ENCODE peak calls at places on chromosomes 3 and 15, in ten cellular contexts. C is HepG2, I is esophagus muscularis mucosa, M is breast epithelium, Z is SK-N-MC, E is GM23338, G is upper lobe of left lung, S is spleen, D is SK-N-SH, A is stomach. F is an unnamed sample.

GRCh38 chr3:168467085-168467714 is 371.5 kb upstream of the GOLIM4 start:
- DNase-seq in C (no peak), I (no peak), M (no peak), Z (no peak), E (peak), G (peak), S (no peak), D (peak), A (no peak), F (no peak)

GRCh38 chr3:30646181-30646876 is 39.9 kb downstream of the TGFBR2 start:
- DNase-seq in C (no peak), I (no peak), M (no peak), Z (no peak), E (no peak), G (peak), S (no peak), D (no peak), A (no peak), F (no peak)

GRCh38 chr3:169668957-169669681 is 5.6 kb upstream of the MECOM start:
- DNase-seq in C (peak), I (no peak), M (no peak), Z (no peak), E (peak), G (peak), S (peak), D (peak), A (peak), F (no peak)

GRCh38 chr15:55884223-55884622 is 109.2 kb downstream of the NEDD4 start:
- DNase-seq in C (no peak), I (no peak), M (no peak), Z (no peak), E (no peak), G (no peak), S (no peak), D (no peak), A (no peak), F (no peak)

GRCh38 chr3:187802928-187803259 is 57.6 kb upstream of the BCL6 start:
- DNase-seq in C (no peak), I (no peak), M (no peak), Z (no peak), E (no peak), G (no peak), S (no peak), D (no peak), A (no peak), F (no peak)

GRCh38 chr3:42660131-42660715 is 6.7 kb downstream of the ZBTB47 start:
- DNase-seq in C (no peak), I (no peak), M (no peak), Z (no peak), E (no peak), G (no peak), S (no peak), D (no peak), A (no peak), F (no peak)

GRCh38 chr15:91263632-91264477 is 163.8 kb downstream of the SV2B start:
- DNase-seq in C (no peak), I (peak), M (no peak), Z (no peak), E (no peak), G (no peak), S (no peak), D (no peak), A (no peak), F (no peak)

GRCh38 chr15:80977627-80978036 is 12.0 kb downstream of the MESD start:
- DNase-seq in C (peak), I (no peak), M (no peak), Z (no peak), E (peak), G (peak), S (no peak), D (peak), A (peak), F (no peak)

GRCh38 chr3:57768595-57768994 is 12.5 kb downstream of the SLMAP start:
- DNase-seq in C (no peak), I (no peak), M (no peak), Z (no peak), E (no peak), G (no peak), S (no peak), D (no peak), A (no peak), F (no peak)

GRCh38 chr15:86009727-86010126 is 69.9 kb upstream of the AGBL1 start:
- DNase-seq in C (no peak), I (no peak), M (no peak), Z (no peak), E (no peak), G (no peak), S (no peak), D (no peak), A (no peak), F (no peak)

GRCh38 chr3:117735481-117736101 is 1026.0 kb downstream of the TUSC7 start:
- DNase-seq in C (no peak), I (no peak), M (no peak), Z (no peak), E (no peak), G (no peak), S (no peak), D (no peak), A (no peak), F (no peak)

GRCh38 chr15:82045179-82045891 is 483 bp downstream of the MEX3B start:
- DNase-seq in C (no peak), I (no peak), M (no peak), Z (no peak), E (peak), G (no peak), S (peak), D (peak), A (no peak), F (no peak)

GRCh38 chr15:101709466-101709865 is 14.8 kb downstream of the TARS3 start:
- DNase-seq in C (no peak), I (peak), M (no peak), Z (no peak), E (no peak), G (no peak), S (no peak), D (no peak), A (no peak), F (no peak)

GRCh38 chr3:71905426-71905825 is 120.5 kb upstream of the PROK2 start:
- DNase-seq in C (no peak), I (no peak), M (no peak), Z (no peak), E (no peak), G (peak), S (peak), D (no peak), A (no peak), F (no peak)

GRCh38 chr3:133709139-133709538 is 37.1 kb upstream of the TF start:
- DNase-seq in C (no peak), I (peak), M (no peak), Z (no peak), E (no peak), G (no peak), S (no peak), D (no peak), A (no peak), F (no peak)

GRCh38 chr15:72758195-72758594 is 25.4 kb downstream of the ADPGK start:
- DNase-seq in C (no peak), I (no peak), M (no peak), Z (no peak), E (no peak), G (no peak), S (no peak), D (no peak), A (no peak), F (no peak)

GRCh38 chr3:180416111-180416541 is 185.8 kb upstream of the TTC14 start:
- DNase-seq in C (peak), I (no peak), M (no peak), Z (no peak), E (no peak), G (no peak), S (no peak), D (no peak), A (no peak), F (peak)

GRCh38 chr15:67244966-67245478 is 9.4 kb downstream of the AAGAB start:
- DNase-seq in C (no peak), I (no peak), M (no peak), Z (no peak), E (no peak), G (no peak), S (no peak), D (no peak), A (no peak), F (no peak)

GRCh38 chr15:73518180-73518862 is 75.4 kb downstream of the REC114 start:
- DNase-seq in C (no peak), I (no peak), M (no peak), Z (no peak), E (peak), G (no peak), S (no peak), D (no peak), A (no peak), F (no peak)

GRCh38 chr15:78004919-78005634 is 72.4 kb downstream of the TBC1D2B start:
- DNase-seq in C (no peak), I (no peak), M (no peak), Z (no peak), E (no peak), G (peak), S (no peak), D (peak), A (peak), F (no peak)

GRCh38 chr3:21271606-21272016 is 479.4 kb downstream of the ZNF385D start:
- DNase-seq in C (no peak), I (no peak), M (no peak), Z (no peak), E (no peak), G (no peak), S (no peak), D (no peak), A (no peak), F (no peak)

GRCh38 chr15:76903251-76903681 is 1.9 kb downstream of the SCAPER start:
- DNase-seq in C (peak), I (no peak), M (no peak), Z (no peak), E (peak), G (no peak), S (no peak), D (peak), A (no peak), F (peak)

GRCh38 chr3:104040896-104041295 is 1325.8 kb upstream of the ALCAM start:
- DNase-seq in C (no peak), I (no peak), M (no peak), Z (no peak), E (no peak), G (no peak), S (no peak), D (no peak), A (no peak), F (no peak)

GRCh38 chr3:158709666-158710083 is 22.6 kb downstream of the RARRES1 start:
- DNase-seq in C (no peak), I (no peak), M (no peak), Z (no peak), E (no peak), G (no peak), S (no peak), D (no peak), A (no peak), F (no peak)

GRCh38 chr3:177945999-177946398 is 590.2 kb upstream of the KCNMB2 start:
- DNase-seq in C (no peak), I (no peak), M (no peak), Z (no peak), E (no peak), G (no peak), S (no peak), D (no peak), A (no peak), F (no peak)

GRCh38 chr3:185059766-185060165 is 93.1 kb downstream of the C3orf70 start:
- DNase-seq in C (no peak), I (peak), M (no peak), Z (no peak), E (no peak), G (peak), S (no peak), D (no peak), A (no peak), F (no peak)

GRCh38 chr3:132822837-132823236 is 100.6 kb upstream of the NPHP3 start:
- DNase-seq in C (no peak), I (no peak), M (no peak), Z (no peak), E (no peak), G (no peak), S (no peak), D (no peak), A (no peak), F (no peak)

GRCh38 chr3:5116568-5116967 is 5.5 kb upstream of the ARL8B start:
- DNase-seq in C (no peak), I (no peak), M (no peak), Z (no peak), E (no peak), G (no peak), S (no peak), D (no peak), A (no peak), F (no peak)

GRCh38 chr15:49627407-49627877 is 6.6 kb downstream of the DTWD1 start:
- DNase-seq in C (peak), I (no peak), M (no peak), Z (no peak), E (no peak), G (no peak), S (no peak), D (no peak), A (no peak), F (peak)

GRCh38 chr15:87866961-87867360 is 389.6 kb downstream of the NTRK3 start:
- DNase-seq in C (no peak), I (no peak), M (no peak), Z (no peak), E (peak), G (no peak), S (no peak), D (no peak), A (no peak), F (no peak)

GRCh38 chr3:24145981-24146822 is 201.1 kb downstream of the NR1D2 start:
- DNase-seq in C (no peak), I (no peak), M (no peak), Z (no peak), E (peak), G (no peak), S (no peak), D (no peak), A (no peak), F (no peak)

GRCh38 chr3:39104961-39105686 is 2.3 kb downstream of the GORASP1 start:
- DNase-seq in C (no peak), I (no peak), M (no peak), Z (no peak), E (no peak), G (no peak), S (no peak), D (no peak), A (no peak), F (no peak)

GRCh38 chr15:53586815-53587214 is 172.6 kb downstream of the WDR72 start:
- DNase-seq in C (peak), I (no peak), M (no peak), Z (no peak), E (peak), G (peak), S (no peak), D (peak), A (peak), F (no peak)

GRCh38 chr15:90106522-90107117 is 4.4 kb upstream of the IDH2 start:
- DNase-seq in C (no peak), I (no peak), M (peak), Z (no peak), E (no peak), G (no peak), S (peak), D (peak), A (no peak), F (no peak)

GRCh38 chr3:171001957-171002694 is 24.4 kb downstream of the SLC2A2 start:
- DNase-seq in C (peak), I (no peak), M (no peak), Z (no peak), E (no peak), G (no peak), S (no peak), D (no peak), A (no peak), F (peak)
- H3K4me3 ChIP-seq in C (peak), I (no peak), M (no peak), Z (no peak), E (no peak), G (no peak), S (no peak), D (no peak), A (no peak), F (no peak)

GRCh38 chr3:8817486-8817885 is 48.1 kb upstream of the OXTR start:
- DNase-seq in C (no peak), I (no peak), M (no peak), Z (no peak), E (no peak), G (no peak), S (no peak), D (no peak), A (no peak), F (no peak)
- TF ChIP-seq POLR2AphosphoS5 in C (no peak), I (no peak), M (no peak), Z (no peak), E (no peak), G (no peak), S (no peak), D (no peak), A (no peak), F (no peak)

GRCh38 chr15:51343466-51343865 is 2.0 kb downstream of the GLDN start:
- DNase-seq in C (no peak), I (no peak), M (no peak), Z (no peak), E (no peak), G (no peak), S (no peak), D (no peak), A (no peak), F (no peak)

GRCh38 chr15:51341366-51342248 is at the start of gene GLDN:
- DNase-seq in C (no peak), I (no peak), M (no peak), Z (no peak), E (peak), G (peak), S (no peak), D (peak), A (peak), F (no peak)

GRCh38 chr15:51338496-51338895 is at the start of gene CYP19A1:
- DNase-seq in C (no peak), I (no peak), M (no peak), Z (no peak), E (peak), G (no peak), S (no peak), D (no peak), A (no peak), F (no peak)

DNA sequence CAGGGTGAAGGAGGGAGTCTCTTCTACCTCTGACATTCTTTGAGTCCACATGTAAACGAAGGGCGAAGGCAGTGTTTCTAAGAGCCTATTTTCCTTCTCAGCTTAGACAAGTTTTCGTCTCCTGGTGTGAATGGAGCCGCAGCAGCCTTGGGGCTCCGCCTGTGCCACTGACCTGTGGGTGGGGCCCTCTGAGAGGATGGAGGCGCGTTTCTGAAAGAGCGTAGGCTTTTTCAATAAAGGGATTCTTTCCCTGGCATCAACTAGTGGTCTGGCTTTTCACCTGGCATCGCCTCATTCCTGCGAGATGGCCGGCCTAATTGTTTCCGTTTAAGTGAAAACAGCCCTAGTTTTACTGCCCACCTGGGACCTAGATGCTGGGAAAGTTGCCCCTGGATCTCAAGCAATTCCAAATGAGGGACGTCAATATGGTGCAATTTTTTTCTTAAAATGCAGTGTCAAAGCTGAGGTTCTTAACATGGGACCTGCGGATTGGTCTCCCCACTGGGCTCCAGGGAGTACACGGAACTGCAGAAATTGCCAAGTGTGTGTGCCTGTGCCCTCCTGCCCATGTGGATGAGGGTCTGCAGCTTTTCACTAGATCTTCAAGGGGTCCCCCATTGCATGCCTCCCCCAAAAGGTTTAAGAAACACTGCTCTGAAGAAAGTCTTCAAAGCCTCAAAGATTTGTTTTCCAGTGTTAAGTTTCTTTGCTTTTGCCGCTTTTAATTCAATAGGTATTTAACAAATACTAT is 969 bp downstream of the GLDN start:
- DNase-seq in C (no peak), I (no peak), M (no peak), Z (no peak), E (peak), G (no peak), S (no peak), D (peak), A (no peak), F (no peak)
- H3K4me3 ChIP-seq in C (no peak), I (peak), M (peak), Z (no peak), E (peak), G (no peak), S (peak), D (no peak), A (peak), F (peak)

GRCh38 chr3:56413911-56414310 is 54.4 kb downstream of the ERC2 start:
- DNase-seq in C (no peak), I (no peak), M (no peak), Z (no peak), E (peak), G (no peak), S (no peak), D (no peak), A (no peak), F (no peak)
- TF ChIP-seq POLR2AphosphoS5 in C (no peak), I (no peak), M (no peak), Z (no peak), E (no peak), G (no peak), S (no peak), D (no peak), A (no peak), F (no peak)

DNA sequence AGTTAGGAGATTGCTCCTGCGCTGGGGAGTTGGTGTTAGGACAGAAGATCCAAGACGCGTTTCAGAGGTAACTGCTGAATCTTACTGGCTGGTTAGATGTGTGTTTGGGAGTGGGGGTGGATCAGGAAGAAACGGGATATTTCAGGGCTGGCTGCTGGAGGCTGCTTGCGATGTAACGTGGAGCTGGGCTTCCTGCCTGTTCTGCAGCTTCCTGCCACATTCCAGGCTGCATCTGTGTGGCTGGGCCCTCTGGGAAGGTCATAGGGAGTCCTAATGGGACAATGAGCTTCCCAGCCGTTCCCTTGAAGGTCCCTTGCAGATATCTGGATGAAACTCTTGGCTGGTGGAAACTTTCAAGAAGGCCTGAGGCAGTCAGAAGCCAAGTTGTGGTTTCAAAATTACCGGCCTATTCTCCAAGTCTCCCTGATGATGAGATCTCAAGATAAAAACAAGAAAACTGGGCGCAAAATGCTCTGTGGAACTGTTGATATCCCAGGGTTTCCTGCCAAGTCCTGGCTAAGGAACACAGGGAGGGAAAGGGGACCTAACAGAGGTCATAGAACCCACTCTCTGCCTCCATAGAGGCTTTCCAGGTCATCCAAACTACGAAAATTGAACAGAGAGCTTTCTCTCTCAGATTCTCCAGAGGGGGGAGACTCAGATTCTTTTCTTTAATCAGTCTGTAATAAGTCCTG is 67.0 kb downstream of the NOX5 start:
- DNase-seq in C (no peak), I (no peak), M (no peak), Z (peak), E (peak), G (no peak), S (no peak), D (no peak), A (no peak), F (no peak)
- H3K4me3 ChIP-seq in C (no peak), I (no peak), M (peak), Z (peak), E (no peak), G (no peak), S (no peak), D (peak), A (no peak), F (no peak)

GRCh38 chr3:20052851-20053250 is 12.6 kb downstream of the KAT2B start:
- DNase-seq in C (no peak), I (no peak), M (no peak), Z (no peak), E (no peak), G (no peak), S (no peak), D (no peak), A (no peak), F (no peak)
- TF ChIP-seq POLR2AphosphoS5 in C (no peak), I (no peak), M (no peak), Z (no peak), E (no peak), G (no peak), S (no peak), D (no peak), A (no peak), F (no peak)